ENCODE peak calls at places on chromosomes 12 and 14, in four cellular contexts. One of them, this sample, is unnamed.

GRCh38 chr12:106113446-106114083 is 25.2 kb downstream of the NUAK1 start:
- DNase-seq in prostate gland: no peak
- DNase-seq in NCI-H2171: no peak
- DNase-seq in cardiac septum: no peak
- DNase-seq in this sample: no peak

GRCh38 chr12:108532061-108532848 is 17.2 kb downstream of the FICD start:
- DNase-seq in NCI-H2171: peak
- DNase-seq in prostate gland: no peak
- DNase-seq in cardiac septum: no peak
- DNase-seq in this sample: peak

GRCh38 chr14:98366429-98366828 is 905.6 kb downstream of the BCL11B start:
- DNase-seq in prostate gland: no peak
- DNase-seq in cardiac septum: no peak
- DNase-seq in NCI-H2171: no peak
- DNase-seq in this sample: no peak

GRCh38 chr12:57093412-57094193 is 4.7 kb downstream of the NAB2 start:
- DNase-seq in cardiac septum: peak
- DNase-seq in NCI-H2171: no peak
- DNase-seq in prostate gland: peak
- DNase-seq in this sample: no peak

GRCh38 chr12:59041241-59042121 is 121.2 kb upstream of the LRIG3 start:
- DNase-seq in cardiac septum: no peak
- DNase-seq in NCI-H2171: no peak
- DNase-seq in prostate gland: peak
- DNase-seq in this sample: no peak

GRCh38 chr14:74941676-74942097 is 13.7 kb downstream of the PGF start:
- DNase-seq in NCI-H2171: no peak
- DNase-seq in prostate gland: no peak
- DNase-seq in cardiac septum: no peak
- DNase-seq in this sample: no peak

GRCh38 chr14:60235440-60235839 is 13.6 kb upstream of the PPM1A start:
- DNase-seq in prostate gland: no peak
- DNase-seq in NCI-H2171: no peak
- DNase-seq in cardiac septum: no peak
- DNase-seq in this sample: no peak

GRCh38 chr12:65311260-65311659 is 32.8 kb downstream of the MSRB3 start:
- DNase-seq in prostate gland: no peak
- DNase-seq in cardiac septum: no peak
- DNase-seq in NCI-H2171: no peak
- DNase-seq in this sample: no peak

GRCh38 chr12:120079352-120080042 is 37.1 kb downstream of the RAB35 start:
- DNase-seq in NCI-H2171: no peak
- DNase-seq in prostate gland: peak
- DNase-seq in cardiac septum: no peak
- DNase-seq in this sample: no peak

GRCh38 chr12:15757553-15758255 is 31.5 kb downstream of the EPS8 start:
- DNase-seq in NCI-H2171: no peak
- DNase-seq in prostate gland: no peak
- DNase-seq in cardiac septum: no peak
- DNase-seq in this sample: no peak

GRCh38 chr12:123436017-123436964 is at the start of gene RILPL2:
- DNase-seq in prostate gland: peak
- DNase-seq in cardiac septum: peak
- DNase-seq in NCI-H2171: peak
- DNase-seq in this sample: peak

GRCh38 chr12:49027846-49028245 is 9.3 kb upstream of the PRKAG1 start:
- DNase-seq in prostate gland: no peak
- DNase-seq in cardiac septum: no peak
- DNase-seq in NCI-H2171: no peak
- DNase-seq in this sample: no peak

GRCh38 chr14:55151601-55152000 is 22.5 kb downstream of the LGALS3 start:
- DNase-seq in prostate gland: no peak
- DNase-seq in NCI-H2171: no peak
- DNase-seq in cardiac septum: no peak
- DNase-seq in this sample: no peak

GRCh38 chr12:99087278-99087677 is 442.2 kb downstream of the APAF1 start:
- DNase-seq in prostate gland: no peak
- DNase-seq in cardiac septum: no peak
- DNase-seq in NCI-H2171: peak
- DNase-seq in this sample: no peak

GRCh38 chr12:124191024-124191359 is 103.9 kb upstream of the RFLNA start:
- DNase-seq in cardiac septum: no peak
- DNase-seq in NCI-H2171: peak
- DNase-seq in prostate gland: no peak
- DNase-seq in this sample: peak

GRCh38 chr12:42326466-42327226 is 679 bp downstream of the PPHLN1 start:
- DNase-seq in NCI-H2171: no peak
- DNase-seq in prostate gland: no peak
- DNase-seq in cardiac septum: no peak
- DNase-seq in this sample: peak

GRCh38 chr12:10285919-10286318 is 21.8 kb upstream of the KLRD1 start:
- DNase-seq in cardiac septum: no peak
- DNase-seq in NCI-H2171: no peak
- DNase-seq in prostate gland: no peak
- DNase-seq in this sample: no peak

GRCh38 chr14:47674546-47675238 is 713 bp downstream of the MDGA2 start:
- DNase-seq in cardiac septum: no peak
- DNase-seq in prostate gland: no peak
- DNase-seq in NCI-H2171: no peak
- DNase-seq in this sample: peak

GRCh38 chr12:71799105-71799504 is 40.5 kb upstream of the TBC1D15 start:
- DNase-seq in NCI-H2171: no peak
- DNase-seq in cardiac septum: no peak
- DNase-seq in prostate gland: no peak
- DNase-seq in this sample: no peak

GRCh38 chr14:55370883-55371455 is 40.7 kb downstream of the ATG14 start:
- DNase-seq in prostate gland: no peak
- DNase-seq in NCI-H2171: no peak
- DNase-seq in cardiac septum: no peak
- DNase-seq in this sample: no peak

GRCh38 chr12:130972589-130972950 is 18.9 kb downstream of the ADGRD1 start:
- DNase-seq in prostate gland: no peak
- DNase-seq in NCI-H2171: no peak
- DNase-seq in cardiac septum: no peak
- DNase-seq in this sample: no peak

GRCh38 chr12:108190529-108190928 is 61.4 kb downstream of the WSCD2 start:
- DNase-seq in cardiac septum: no peak
- DNase-seq in NCI-H2171: peak
- DNase-seq in prostate gland: no peak
- DNase-seq in this sample: peak

GRCh38 chr14:54777395-54777794 is 125.2 kb downstream of the GCH1 start:
- DNase-seq in cardiac septum: no peak
- DNase-seq in prostate gland: no peak
- DNase-seq in NCI-H2171: no peak
- DNase-seq in this sample: no peak

GRCh38 chr12:97960741-97961608 is 498.4 kb downstream of the RMST start:
- DNase-seq in NCI-H2171: no peak
- DNase-seq in cardiac septum: no peak
- DNase-seq in prostate gland: peak
- DNase-seq in this sample: peak

GRCh38 chr12:46269429-46270241 is 792 bp upstream of the SLC38A1 start:
- DNase-seq in cardiac septum: no peak
- DNase-seq in NCI-H2171: no peak
- DNase-seq in prostate gland: no peak
- DNase-seq in this sample: no peak

GRCh38 chr12:112843272-112843671 is 51.7 kb downstream of the RPH3A start:
- DNase-seq in NCI-H2171: peak
- DNase-seq in prostate gland: no peak
- DNase-seq in cardiac septum: no peak
- DNase-seq in this sample: peak

GRCh38 chr12:108691995-108692808 is 39.1 kb downstream of the CORO1C start:
- DNase-seq in NCI-H2171: no peak
- DNase-seq in prostate gland: peak
- DNase-seq in cardiac septum: no peak
- DNase-seq in this sample: peak

GRCh38 chr14:90554341-90554740 is 157.5 kb downstream of the CALM1 start:
- DNase-seq in cardiac septum: no peak
- DNase-seq in NCI-H2171: no peak
- DNase-seq in prostate gland: peak
- DNase-seq in this sample: no peak

GRCh38 chr12:131506426-131506825 is 204.5 kb upstream of the SFSWAP start:
- DNase-seq in NCI-H2171: no peak
- DNase-seq in prostate gland: no peak
- DNase-seq in cardiac septum: no peak
- DNase-seq in this sample: no peak

GRCh38 chr12:131773582-131774221 is 54.5 kb upstream of the MMP17 start:
- DNase-seq in cardiac septum: peak
- DNase-seq in prostate gland: no peak
- DNase-seq in NCI-H2171: no peak
- DNase-seq in this sample: no peak

GRCh38 chr12:76535170-76535569 is 24.4 kb downstream of the OSBPL8 start:
- DNase-seq in prostate gland: no peak
- DNase-seq in NCI-H2171: no peak
- DNase-seq in cardiac septum: no peak
- DNase-seq in this sample: no peak

GRCh38 chr12:10716704-10717315 is 6.3 kb downstream of the YBX3 start:
- DNase-seq in NCI-H2171: no peak
- DNase-seq in prostate gland: peak
- DNase-seq in cardiac septum: peak
- DNase-seq in this sample: no peak

GRCh38 chr14:93173943-93174395 is 10.7 kb downstream of the MOAP1 start:
- DNase-seq in NCI-H2171: no peak
- DNase-seq in cardiac septum: no peak
- DNase-seq in prostate gland: no peak
- DNase-seq in this sample: peak

GRCh38 chr14:24442240-24443052 is at the start of gene SDR39U1:
- DNase-seq in cardiac septum: peak
- DNase-seq in NCI-H2171: peak
- DNase-seq in prostate gland: peak
- DNase-seq in this sample: peak

GRCh38 chr14:102530828-102531478 is 21.4 kb upstream of the ANKRD9 start:
- DNase-seq in cardiac septum: no peak
- DNase-seq in NCI-H2171: no peak
- DNase-seq in prostate gland: no peak
- DNase-seq in this sample: no peak

This sample was measured in NCI-H524.